ENCODE peak calls at places on chromosomes 12 and 14, in eight cellular contexts. W is fibroblast of the conjunctiva; X is EH; K is T-helper 9 cell; U is activated CD8-positive, alpha-beta memory T cell treated with anti-CD3 and anti-CD28 coated beads for 48 hours; R is NCI-H187 treated with DMSO at 0.1 percent for 48 hours; Q is foreskin fibroblast; F is posterior vena cava. E is an unnamed sample.

GRCh38 chr14:68253381-68253780 is 433.8 kb downstream of the RAD51B start:
- DNase-seq in W (no peak), X (no peak), K (no peak), U (no peak), R (no peak), Q (no peak), F (no peak), E (no peak)

GRCh38 chr14:100524233-100524932 is 62.8 kb downstream of the BEGAIN start:
- DNase-seq in W (no peak), X (no peak), K (no peak), U (no peak), R (no peak), Q (no peak), F (peak), E (no peak)

GRCh38 chr14:21382886-21383847 is 652 bp downstream of the SUPT16H start:
- DNase-seq in W (no peak), X (peak), K (peak), U (peak), R (no peak), Q (peak), F (peak), E (peak)

GRCh38 chr14:36478782-36479181 is 41.2 kb downstream of the NKX2-1 start:
- DNase-seq in W (no peak), X (no peak), K (no peak), U (no peak), R (no peak), Q (no peak), F (no peak), E (peak)

GRCh38 chr14:20630340-20631022 is 11.0 kb downstream of the OR6S1 start:
- DNase-seq in W (peak), X (peak), K (peak), U (no peak), R (no peak), Q (no peak), F (no peak), E (peak)

GRCh38 chr14:71555654-71556559 is 376.3 kb upstream of the RGS6 start:
- DNase-seq in W (no peak), X (peak), K (peak), U (no peak), R (no peak), Q (no peak), F (no peak), E (peak)

GRCh38 chr12:25817166-25817565 is 141.3 kb upstream of the RASSF8 start:
- DNase-seq in W (no peak), X (peak), K (no peak), U (no peak), R (no peak), Q (no peak), F (no peak), E (peak)

GRCh38 chr14:99803106-99803437 is 9.9 kb downstream of the EML1 start:
- DNase-seq in W (no peak), X (no peak), K (no peak), U (no peak), R (no peak), Q (no peak), F (peak), E (no peak)

GRCh38 chr12:28089363-28089762 is 100.9 kb upstream of the CCDC91 start:
- DNase-seq in W (no peak), X (peak), K (no peak), U (no peak), R (no peak), Q (no peak), F (no peak), E (peak)

GRCh38 chr12:72271401-72271740 is 799 bp upstream of the TRHDE start:
- DNase-seq in W (no peak), X (peak), K (no peak), U (no peak), R (peak), Q (no peak), F (peak), E (peak)